ENCODE peak calls at places on chromosomes 4 and X, in eight cellular contexts. L is AG04450, D is prostate gland, T is GM06990, U is thoracic aorta, H is lower leg skin, I is bronchial epithelial cell, N is Caco-2. V is an unnamed sample.

GRCh38 chr4:95049838-95050237 is 292.1 kb downstream of the BMPR1B start:
- DNase-seq in L (no peak), D (no peak), T (no peak), U (no peak), H (no peak), I (no peak), N (no peak), V (peak)

GRCh38 chrX:153969904-153970397 is 1.7 kb downstream of the HCFC1 start:
- DNase-seq in L (no peak), D (no peak), T (no peak), U (no peak), H (peak), I (no peak), N (no peak), V (peak)

GRCh38 chr4:14446311-14446710 is 556.0 kb upstream of the CPEB2 start:
- DNase-seq in L (no peak), D (no peak), T (no peak), U (no peak), H (no peak), I (peak), N (no peak), V (peak)

GRCh38 chr4:155639674-155640529 is 26.7 kb upstream of the GUCY1A1 start:
- DNase-seq in L (no peak), D (no peak), T (peak), U (no peak), H (no peak), I (no peak), N (no peak), V (peak)

GRCh38 chrX:24203072-24203808 is 53.7 kb downstream of the ZFX start:
- DNase-seq in L (no peak), D (no peak), T (no peak), U (no peak), H (no peak), I (no peak), N (no peak), V (no peak)

GRCh38 chrX:11558972-11559371 is 106.7 kb downstream of the ARHGAP6 start:
- DNase-seq in L (no peak), D (no peak), T (no peak), U (no peak), H (no peak), I (no peak), N (peak), V (no peak)

GRCh38 chr4:46211406-46211805 is 87.6 kb upstream of the GABRG1 start:
- DNase-seq in L (no peak), D (no peak), T (no peak), U (no peak), H (no peak), I (peak), N (no peak), V (peak)

GRCh38 chrX:22135171-22135711 is 103.1 kb downstream of the PHEX start:
- DNase-seq in L (peak), D (peak), T (no peak), U (no peak), H (no peak), I (peak), N (no peak), V (peak)

GRCh38 chr4:143184217-143184502 is 557 bp upstream of the USP38 start:
- DNase-seq in L (no peak), D (no peak), T (no peak), U (no peak), H (no peak), I (no peak), N (no peak), V (no peak)

GRCh38 chrX:106168107-106168506 is at the start of gene PWWP3B:
- DNase-seq in L (no peak), D (peak), T (no peak), U (no peak), H (no peak), I (peak), N (peak), V (peak)

GRCh38 chrX:43703211-43703791 is 47.2 kb downstream of the MAOA start:
- DNase-seq in L (no peak), D (no peak), T (no peak), U (no peak), H (no peak), I (peak), N (peak), V (peak)

GRCh38 chrX:111568817-111569216 is 57.4 kb downstream of the SERTM2 start:
- DNase-seq in L (no peak), D (no peak), T (no peak), U (no peak), H (no peak), I (no peak), N (no peak), V (no peak)

GRCh38 chrX:12013220-12013619 is 125.1 kb upstream of the FRMPD4 start:
- DNase-seq in L (peak), D (no peak), T (no peak), U (no peak), H (no peak), I (peak), N (no peak), V (peak)

GRCh38 chrX:24259544-24260240 is 54.2 kb downstream of the SUPT20HL2 start:
- DNase-seq in L (peak), D (peak), T (no peak), U (no peak), H (peak), I (peak), N (peak), V (peak)

GRCh38 chrX:105837227-105837626 is 14.9 kb downstream of the NRK start:
- DNase-seq in L (peak), D (peak), T (no peak), U (peak), H (no peak), I (peak), N (no peak), V (peak)

GRCh38 chr4:176262243-176262642 is 6.8 kb downstream of the ASB5 start:
- DNase-seq in L (no peak), D (no peak), T (peak), U (no peak), H (no peak), I (no peak), N (no peak), V (no peak)

GRCh38 chr4:72383439-72383838 is 185.6 kb downstream of the ADAMTS3 start:
- DNase-seq in L (no peak), D (no peak), T (no peak), U (no peak), H (no peak), I (no peak), N (no peak), V (peak)

GRCh38 chrX:12269484-12269883 is 131.2 kb downstream of the FRMPD4 start:
- DNase-seq in L (no peak), D (no peak), T (no peak), U (no peak), H (no peak), I (no peak), N (no peak), V (no peak)

GRCh38 chrX:120499301-120500097 is 30.4 kb upstream of the LAMP2 start:
- DNase-seq in L (no peak), D (no peak), T (no peak), U (no peak), H (no peak), I (no peak), N (no peak), V (peak)
- H3K4me3 ChIP-seq in L (no peak), D (no peak), T (no peak), U (no peak), H (no peak), I (no peak), N (no peak), V (no peak)

DNA sequence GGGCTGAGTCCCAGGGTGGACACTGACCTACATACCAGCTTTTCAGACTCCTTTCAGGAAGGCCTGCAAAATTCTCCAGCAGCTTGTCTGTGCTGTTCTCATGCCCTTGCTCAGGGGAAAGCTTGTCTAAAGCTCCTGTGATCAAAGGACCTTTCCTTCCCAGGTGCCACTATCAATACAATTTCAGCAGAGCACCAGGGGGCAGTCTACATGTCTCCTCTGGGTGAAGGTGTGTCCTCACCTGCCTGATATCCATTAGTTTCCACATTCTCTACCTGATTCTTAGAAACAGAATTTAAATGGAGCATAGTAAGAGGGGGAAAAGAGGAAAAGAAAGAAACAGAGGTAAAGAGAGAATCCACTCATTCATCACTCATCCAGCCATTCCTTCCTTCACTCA is 114.2 kb downstream of the PPARGC1A start:
- DNase-seq in L (no peak), D (peak), T (no peak), U (no peak), H (no peak), I (peak), N (peak), V (no peak)
- TF ChIP-seq CTCF in L (no peak), D (no peak), T (no peak), U (no peak), H (no peak), I (peak), N (peak), V (no peak)

DNA sequence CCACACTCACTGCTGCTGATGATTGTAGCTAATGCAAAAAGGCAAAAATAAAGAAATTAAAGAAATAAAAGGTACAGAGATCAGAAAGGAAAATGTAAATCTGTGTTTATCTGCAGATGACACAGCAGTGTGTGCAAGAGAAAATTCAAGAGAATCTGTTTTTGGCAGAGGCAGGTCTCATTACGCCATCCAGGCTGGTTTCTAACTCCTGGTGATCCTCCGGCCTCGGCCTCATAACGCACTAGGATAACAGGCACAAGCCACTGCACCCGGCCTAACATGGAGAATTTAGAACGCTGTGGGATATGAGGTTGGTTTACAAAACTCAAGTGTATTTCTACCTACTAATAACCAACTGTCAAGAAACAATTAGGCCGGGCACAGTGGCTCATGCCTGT is 29.4 kb downstream of the CTBP1 start:
- DNase-seq in L (no peak), D (no peak), T (no peak), U (no peak), H (no peak), I (no peak), N (no peak), V (no peak)
- H3K4me3 ChIP-seq in L (no peak), D (no peak), T (peak), U (no peak), H (no peak), I (no peak), N (no peak), V (no peak)

GRCh38 chr4:188781655-188782054 is 642.4 kb downstream of the TRIML1 start:
- DNase-seq in L (no peak), D (no peak), T (no peak), U (no peak), H (no peak), I (no peak), N (peak), V (peak)
- TF ChIP-seq CTCF in L (peak), D (peak), T (no peak), U (no peak), H (no peak), I (peak), N (peak), V (peak)

DNA sequence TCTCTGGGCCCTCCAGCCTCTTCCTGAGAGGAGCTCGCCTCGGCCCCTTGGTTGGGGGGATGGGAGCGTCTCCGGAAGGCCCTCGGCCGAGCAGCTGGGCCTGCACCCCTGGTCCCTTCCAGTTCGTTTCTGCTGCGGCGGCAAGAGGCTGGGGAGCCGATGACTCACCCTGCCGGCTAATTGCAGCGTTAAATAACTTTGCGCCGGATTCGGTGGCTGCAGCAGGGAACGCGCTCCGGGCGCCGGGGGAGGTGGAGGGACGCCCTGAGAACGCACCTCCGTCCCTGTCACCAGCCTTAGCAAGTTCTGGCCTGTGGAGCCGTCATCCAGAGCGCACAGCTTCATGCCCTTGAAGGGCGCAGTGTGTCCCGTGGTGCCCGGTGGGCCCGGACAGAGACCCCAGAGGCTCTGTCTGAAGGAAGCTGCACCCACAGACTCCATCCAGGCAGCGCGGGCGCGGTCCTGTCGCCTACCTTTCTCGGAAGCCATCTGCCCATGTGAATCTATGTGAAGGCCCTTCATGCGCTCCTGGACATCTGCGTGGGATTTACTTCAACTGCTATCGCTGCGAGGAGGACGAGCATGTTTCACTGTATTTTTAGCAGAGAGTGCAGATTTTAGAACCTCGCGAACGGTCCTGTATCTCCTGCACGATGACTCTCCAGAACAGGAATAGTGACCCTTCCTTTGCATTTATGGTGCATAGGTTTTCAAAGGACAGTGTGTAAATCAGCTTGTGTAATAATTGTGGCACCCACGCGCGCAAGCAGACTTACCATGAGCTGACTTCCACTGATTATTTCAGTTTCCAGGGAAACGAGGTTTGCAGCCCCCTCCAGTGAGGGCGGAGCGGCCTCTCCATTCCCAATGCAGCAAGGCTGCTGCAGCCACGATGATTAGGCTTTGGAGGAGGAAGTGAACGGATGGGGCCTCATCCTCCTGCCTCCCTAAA is 1.7 kb upstream of the TMEM271 start:
- DNase-seq in L (no peak), D (no peak), T (no peak), U (no peak), H (peak), I (peak), N (peak), V (peak)
- H3K4me3 ChIP-seq in L (no peak), D (no peak), T (no peak), U (no peak), H (no peak), I (no peak), N (peak), V (no peak)

DNA sequence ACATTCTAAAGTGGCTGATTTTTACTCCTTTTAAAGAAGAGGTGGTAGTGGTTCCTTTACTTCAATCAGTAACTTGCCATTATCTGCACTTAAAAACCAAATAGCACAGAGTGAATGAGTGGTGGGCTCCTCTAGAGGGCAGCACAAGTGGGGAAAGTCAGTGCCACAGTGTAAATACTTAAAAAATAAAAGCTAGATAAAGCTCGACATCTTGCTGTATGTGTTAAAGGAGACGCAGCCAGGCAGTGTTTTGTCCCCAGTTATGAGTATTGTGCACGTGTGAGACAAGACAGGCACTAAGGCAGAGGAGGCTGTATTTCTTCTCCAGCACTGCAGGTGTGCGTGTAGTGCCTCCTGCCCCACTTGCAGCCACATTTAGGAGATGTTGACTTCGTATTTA is 24.6 kb downstream of the NAP1L5 start:
- DNase-seq in L (no peak), D (no peak), T (peak), U (no peak), H (no peak), I (peak), N (peak), V (peak)
- TF ChIP-seq CTCF in L (peak), D (no peak), T (peak), U (peak), H (no peak), I (peak), N (peak), V (peak)

DNA sequence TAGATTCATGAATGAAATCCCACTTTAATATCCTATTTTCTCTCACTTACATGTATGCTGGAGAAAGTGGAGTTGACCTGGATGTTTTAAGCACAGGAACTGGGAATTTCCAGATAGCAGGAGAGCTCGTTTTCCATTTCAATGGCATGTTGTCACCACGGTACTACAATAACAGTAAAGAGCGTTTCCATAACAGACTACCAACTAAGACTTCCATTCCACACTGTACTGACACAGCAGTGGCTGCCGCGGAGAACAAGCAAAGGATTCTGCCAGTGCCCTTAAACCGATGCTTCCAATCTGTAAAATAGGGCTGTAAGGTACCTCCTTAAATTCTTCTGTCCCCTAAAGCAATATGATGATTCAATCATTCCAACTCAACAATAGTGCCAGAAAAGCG is 143.9 kb downstream of the KLHL13 start:
- DNase-seq in L (no peak), D (no peak), T (no peak), U (no peak), H (no peak), I (no peak), N (no peak), V (no peak)
- H3K4me3 ChIP-seq in L (no peak), D (no peak), T (no peak), U (peak), H (no peak), I (no peak), N (no peak), V (no peak)

DNA sequence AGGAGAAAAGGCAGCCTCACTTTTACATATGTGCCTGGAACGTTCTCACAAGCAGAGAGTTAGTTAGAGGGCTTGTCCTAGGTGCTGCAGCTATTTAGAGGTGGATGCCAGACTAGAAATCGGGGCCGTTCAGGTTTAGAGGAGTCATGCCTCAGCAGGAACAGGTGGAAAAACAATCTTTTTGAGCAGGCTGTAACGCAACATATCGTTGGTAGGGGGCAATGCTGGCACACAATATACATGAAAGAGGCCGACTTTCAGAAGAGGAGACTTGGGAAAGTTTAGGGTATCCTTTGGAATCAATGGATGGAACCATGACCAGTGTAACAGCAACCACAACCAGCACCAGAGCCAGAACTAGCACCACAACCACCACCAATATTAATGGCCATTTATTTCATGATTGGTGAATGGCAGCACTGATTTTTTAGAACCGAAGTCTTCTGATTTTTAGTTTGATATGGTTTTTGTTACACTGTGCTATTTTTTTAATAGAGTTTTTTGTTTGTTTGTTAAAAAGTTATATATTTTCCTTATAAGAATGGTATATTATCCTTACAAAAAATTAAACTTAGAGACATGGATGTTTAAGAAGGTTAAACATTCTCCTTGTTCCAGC is 14.9 kb upstream of the PAQR3 start:
- DNase-seq in L (no peak), D (peak), T (no peak), U (no peak), H (no peak), I (peak), N (peak), V (peak)
- TF ChIP-seq CTCF in L (peak), D (no peak), T (peak), U (peak), H (no peak), I (peak), N (peak), V (peak)

GRCh38 chr4:169266081-169266480 is 4.7 kb downstream of the SH3RF1 start:
- DNase-seq in L (no peak), D (no peak), T (no peak), U (no peak), H (no peak), I (no peak), N (peak), V (no peak)
- H3K4me3 ChIP-seq in L (no peak), D (no peak), T (no peak), U (no peak), H (no peak), I (no peak), N (no peak), V (no peak)

GRCh38 chr4:151968643-151969042 is 207.8 kb upstream of the GATB start:
- DNase-seq in L (no peak), D (no peak), T (no peak), U (no peak), H (no peak), I (no peak), N (no peak), V (no peak)
- TF ChIP-seq CTCF in L (no peak), D (no peak), T (no peak), U (no peak), H (no peak), I (no peak), N (no peak), V (no peak)

V was measured in choroid plexus epithelial cell.